ENCODE peak calls at places on chromosome 5, in nine cellular contexts. One of them, this sample, is unnamed.

GRCh38 chr5:134541736-134542376 is 16.4 kb downstream of the JADE2 start:
- DNase-seq in activated CD8-positive, alpha-beta T cell treated with anti-CD3 and anti-CD28 coated beads for 36 hours: peak
- DNase-seq in PC-9: no peak
- DNase-seq in Calu3: peak
- DNase-seq in GM12865: peak
- DNase-seq in fibroblast of lung: peak
- DNase-seq in breast epithelium: no peak
- DNase-seq in RWPE1: no peak
- DNase-seq in endothelial cell: peak
- DNase-seq in this sample: no peak

GRCh38 chr5:59893436-59894227 is at the start of gene PDE4D:
- DNase-seq in breast epithelium: peak
- DNase-seq in RWPE1: peak
- DNase-seq in fibroblast of lung: peak
- DNase-seq in Calu3: peak
- DNase-seq in GM12865: peak
- DNase-seq in activated CD8-positive, alpha-beta T cell treated with anti-CD3 and anti-CD28 coated beads for 36 hours: peak
- DNase-seq in PC-9: no peak
- DNase-seq in endothelial cell: peak
- DNase-seq in this sample: peak

GRCh38 chr5:98299435-98299834 is 474.0 kb upstream of the RGMB start:
- DNase-seq in fibroblast of lung: no peak
- DNase-seq in GM12865: no peak
- DNase-seq in RWPE1: no peak
- DNase-seq in PC-9: no peak
- DNase-seq in breast epithelium: no peak
- DNase-seq in endothelial cell: no peak
- DNase-seq in Calu3: no peak
- DNase-seq in activated CD8-positive, alpha-beta T cell treated with anti-CD3 and anti-CD28 coated beads for 36 hours: no peak
- DNase-seq in this sample: no peak

GRCh38 chr5:174935854-174936474 is 211.6 kb downstream of the MSX2 start:
- DNase-seq in breast epithelium: peak
- DNase-seq in activated CD8-positive, alpha-beta T cell treated with anti-CD3 and anti-CD28 coated beads for 36 hours: peak
- DNase-seq in fibroblast of lung: peak
- DNase-seq in endothelial cell: peak
- DNase-seq in GM12865: peak
- DNase-seq in Calu3: peak
- DNase-seq in RWPE1: peak
- DNase-seq in PC-9: no peak
- DNase-seq in this sample: peak

GRCh38 chr5:83553000-83553486 is 81.5 kb downstream of the VCAN start:
- DNase-seq in Calu3: no peak
- DNase-seq in RWPE1: no peak
- DNase-seq in fibroblast of lung: peak
- DNase-seq in GM12865: no peak
- DNase-seq in breast epithelium: no peak
- DNase-seq in endothelial cell: no peak
- DNase-seq in PC-9: no peak
- DNase-seq in activated CD8-positive, alpha-beta T cell treated with anti-CD3 and anti-CD28 coated beads for 36 hours: no peak
- DNase-seq in this sample: no peak

GRCh38 chr5:95850391-95850894 is 27.9 kb upstream of the GLRX start:
- DNase-seq in activated CD8-positive, alpha-beta T cell treated with anti-CD3 and anti-CD28 coated beads for 36 hours: no peak
- DNase-seq in RWPE1: no peak
- DNase-seq in fibroblast of lung: peak
- DNase-seq in endothelial cell: no peak
- DNase-seq in PC-9: no peak
- DNase-seq in breast epithelium: no peak
- DNase-seq in Calu3: no peak
- DNase-seq in GM12865: no peak
- DNase-seq in this sample: no peak

GRCh38 chr5:55316289-55316688 is 8.5 kb downstream of the MTREX start:
- DNase-seq in endothelial cell: no peak
- DNase-seq in RWPE1: no peak
- DNase-seq in breast epithelium: no peak
- DNase-seq in activated CD8-positive, alpha-beta T cell treated with anti-CD3 and anti-CD28 coated beads for 36 hours: no peak
- DNase-seq in Calu3: no peak
- DNase-seq in GM12865: no peak
- DNase-seq in PC-9: no peak
- DNase-seq in fibroblast of lung: no peak
- DNase-seq in this sample: no peak

GRCh38 chr5:139312075-139312474 is 18.5 kb downstream of the MATR3 start:
- DNase-seq in breast epithelium: no peak
- DNase-seq in fibroblast of lung: no peak
- DNase-seq in RWPE1: no peak
- DNase-seq in PC-9: no peak
- DNase-seq in endothelial cell: no peak
- DNase-seq in GM12865: no peak
- DNase-seq in Calu3: no peak
- DNase-seq in activated CD8-positive, alpha-beta T cell treated with anti-CD3 and anti-CD28 coated beads for 36 hours: no peak
- DNase-seq in this sample: no peak

GRCh38 chr5:104189031-104189430 is 626.4 kb upstream of the NUDT12 start:
- DNase-seq in PC-9: no peak
- DNase-seq in GM12865: no peak
- DNase-seq in breast epithelium: no peak
- DNase-seq in Calu3: no peak
- DNase-seq in activated CD8-positive, alpha-beta T cell treated with anti-CD3 and anti-CD28 coated beads for 36 hours: no peak
- DNase-seq in endothelial cell: no peak
- DNase-seq in RWPE1: no peak
- DNase-seq in fibroblast of lung: peak
- DNase-seq in this sample: no peak

GRCh38 chr5:177476531-177477233 is 3.2 kb upstream of the DBN1 start:
- DNase-seq in activated CD8-positive, alpha-beta T cell treated with anti-CD3 and anti-CD28 coated beads for 36 hours: peak
- DNase-seq in fibroblast of lung: peak
- DNase-seq in RWPE1: no peak
- DNase-seq in PC-9: peak
- DNase-seq in Calu3: no peak
- DNase-seq in breast epithelium: no peak
- DNase-seq in endothelial cell: no peak
- DNase-seq in GM12865: no peak
- DNase-seq in this sample: no peak

GRCh38 chr5:87004101-87004500 is 263.6 kb upstream of the RASA1 start:
- DNase-seq in PC-9: no peak
- DNase-seq in breast epithelium: no peak
- DNase-seq in activated CD8-positive, alpha-beta T cell treated with anti-CD3 and anti-CD28 coated beads for 36 hours: no peak
- DNase-seq in Calu3: no peak
- DNase-seq in RWPE1: no peak
- DNase-seq in endothelial cell: no peak
- DNase-seq in GM12865: no peak
- DNase-seq in fibroblast of lung: no peak
- DNase-seq in this sample: no peak

GRCh38 chr5:152119091-152119490 is 194.4 kb upstream of the GLRA1 start:
- DNase-seq in fibroblast of lung: no peak
- DNase-seq in GM12865: no peak
- DNase-seq in PC-9: no peak
- DNase-seq in endothelial cell: no peak
- DNase-seq in activated CD8-positive, alpha-beta T cell treated with anti-CD3 and anti-CD28 coated beads for 36 hours: no peak
- DNase-seq in RWPE1: no peak
- DNase-seq in breast epithelium: no peak
- DNase-seq in Calu3: no peak
- DNase-seq in this sample: no peak

GRCh38 chr5:65721775-65722574 is at the start of the genes NLN and SGTB:
- DNase-seq in RWPE1: peak
- DNase-seq in endothelial cell: peak
- DNase-seq in PC-9: peak
- DNase-seq in activated CD8-positive, alpha-beta T cell treated with anti-CD3 and anti-CD28 coated beads for 36 hours: peak
- DNase-seq in fibroblast of lung: peak
- DNase-seq in GM12865: peak
- DNase-seq in breast epithelium: peak
- DNase-seq in Calu3: peak
- DNase-seq in this sample: peak
- TF ChIP-seq CTCF in RWPE1: no peak
- TF ChIP-seq CTCF in endothelial cell: no peak
- TF ChIP-seq CTCF in PC-9: no peak
- TF ChIP-seq CTCF in activated CD8-positive, alpha-beta T cell treated with anti-CD3 and anti-CD28 coated beads for 36 hours: no peak
- TF ChIP-seq CTCF in fibroblast of lung: no peak
- TF ChIP-seq CTCF in GM12865: no peak
- TF ChIP-seq CTCF in breast epithelium: no peak
- TF ChIP-seq CTCF in Calu3: no peak
- TF ChIP-seq CTCF in this sample: no peak

GRCh38 chr5:63483338-63483737 is 478.9 kb downstream of the HTR1A start:
- DNase-seq in fibroblast of lung: no peak
- DNase-seq in GM12865: no peak
- DNase-seq in activated CD8-positive, alpha-beta T cell treated with anti-CD3 and anti-CD28 coated beads for 36 hours: no peak
- DNase-seq in RWPE1: no peak
- DNase-seq in endothelial cell: no peak
- DNase-seq in PC-9: no peak
- DNase-seq in Calu3: no peak
- DNase-seq in breast epithelium: no peak
- DNase-seq in this sample: no peak
- TF ChIP-seq CTCF in fibroblast of lung: no peak
- TF ChIP-seq CTCF in GM12865: no peak
- TF ChIP-seq CTCF in activated CD8-positive, alpha-beta T cell treated with anti-CD3 and anti-CD28 coated beads for 36 hours: no peak
- TF ChIP-seq CTCF in RWPE1: no peak
- TF ChIP-seq CTCF in endothelial cell: no peak
- TF ChIP-seq CTCF in PC-9: no peak
- TF ChIP-seq CTCF in Calu3: no peak
- TF ChIP-seq CTCF in breast epithelium: no peak
- TF ChIP-seq CTCF in this sample: no peak

DNA sequence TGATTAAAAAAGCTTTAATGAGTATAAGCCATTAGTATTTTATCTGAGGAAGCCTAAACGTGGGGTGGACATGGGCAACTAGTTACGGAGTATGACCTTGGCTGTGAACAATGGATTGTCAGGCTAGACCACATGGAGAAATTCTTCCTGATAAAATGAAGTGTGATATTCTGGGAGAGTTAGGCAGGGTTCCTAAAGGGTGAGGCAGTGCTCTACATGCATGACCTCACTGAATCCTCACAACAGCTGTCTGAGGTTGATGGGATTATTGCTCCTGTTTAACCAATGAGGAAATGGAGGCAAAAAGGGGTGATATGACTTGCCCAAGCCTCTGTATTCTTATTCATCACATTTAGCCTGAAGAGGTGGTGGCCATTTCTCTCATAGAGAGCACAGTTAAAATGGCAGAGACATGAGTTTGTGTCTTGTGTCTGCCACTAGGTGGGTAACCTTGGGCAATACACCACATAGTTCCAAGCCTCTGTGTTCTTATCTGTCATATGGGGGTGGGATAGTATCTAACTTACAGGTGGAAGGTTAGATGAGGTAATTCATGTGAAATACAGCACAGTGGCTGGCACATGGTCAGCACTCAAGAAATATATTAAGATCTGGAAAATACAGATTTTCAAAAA is 96.1 kb upstream of the NR3C1 start:
- DNase-seq in Calu3: no peak
- DNase-seq in breast epithelium: no peak
- DNase-seq in PC-9: no peak
- DNase-seq in fibroblast of lung: no peak
- DNase-seq in GM12865: peak
- DNase-seq in RWPE1: no peak
- DNase-seq in activated CD8-positive, alpha-beta T cell treated with anti-CD3 and anti-CD28 coated beads for 36 hours: no peak
- DNase-seq in endothelial cell: no peak
- DNase-seq in this sample: no peak
- TF ChIP-seq CTCF in Calu3: no peak
- TF ChIP-seq CTCF in breast epithelium: no peak
- TF ChIP-seq CTCF in PC-9: no peak
- TF ChIP-seq CTCF in fibroblast of lung: peak
- TF ChIP-seq CTCF in GM12865: no peak
- TF ChIP-seq CTCF in RWPE1: no peak
- TF ChIP-seq CTCF in activated CD8-positive, alpha-beta T cell treated with anti-CD3 and anti-CD28 coated beads for 36 hours: no peak
- TF ChIP-seq CTCF in endothelial cell: no peak
- TF ChIP-seq CTCF in this sample: no peak

GRCh38 chr5:178590141-178590923 is at the start of gene COL23A1:
- DNase-seq in breast epithelium: peak
- DNase-seq in Calu3: no peak
- DNase-seq in activated CD8-positive, alpha-beta T cell treated with anti-CD3 and anti-CD28 coated beads for 36 hours: peak
- DNase-seq in fibroblast of lung: peak
- DNase-seq in RWPE1: peak
- DNase-seq in endothelial cell: peak
- DNase-seq in GM12865: peak
- DNase-seq in PC-9: no peak
- DNase-seq in this sample: peak
- TF ChIP-seq CTCF in breast epithelium: peak
- TF ChIP-seq CTCF in Calu3: no peak
- TF ChIP-seq CTCF in activated CD8-positive, alpha-beta T cell treated with anti-CD3 and anti-CD28 coated beads for 36 hours: peak
- TF ChIP-seq CTCF in fibroblast of lung: peak
- TF ChIP-seq CTCF in RWPE1: peak
- TF ChIP-seq CTCF in endothelial cell: peak
- TF ChIP-seq CTCF in GM12865: peak
- TF ChIP-seq CTCF in PC-9: no peak
- TF ChIP-seq CTCF in this sample: peak

GRCh38 chr5:37554938-37555337 is 175.8 kb downstream of the WDR70 start:
- DNase-seq in endothelial cell: peak
- DNase-seq in PC-9: no peak
- DNase-seq in fibroblast of lung: no peak
- DNase-seq in Calu3: no peak
- DNase-seq in breast epithelium: no peak
- DNase-seq in GM12865: peak
- DNase-seq in RWPE1: peak
- DNase-seq in activated CD8-positive, alpha-beta T cell treated with anti-CD3 and anti-CD28 coated beads for 36 hours: peak
- DNase-seq in this sample: no peak
- TF ChIP-seq CTCF in endothelial cell: peak
- TF ChIP-seq CTCF in PC-9: peak
- TF ChIP-seq CTCF in fibroblast of lung: peak
- TF ChIP-seq CTCF in Calu3: peak
- TF ChIP-seq CTCF in breast epithelium: no peak
- TF ChIP-seq CTCF in GM12865: peak
- TF ChIP-seq CTCF in RWPE1: peak
- TF ChIP-seq CTCF in activated CD8-positive, alpha-beta T cell treated with anti-CD3 and anti-CD28 coated beads for 36 hours: peak
- TF ChIP-seq CTCF in this sample: peak

DNA sequence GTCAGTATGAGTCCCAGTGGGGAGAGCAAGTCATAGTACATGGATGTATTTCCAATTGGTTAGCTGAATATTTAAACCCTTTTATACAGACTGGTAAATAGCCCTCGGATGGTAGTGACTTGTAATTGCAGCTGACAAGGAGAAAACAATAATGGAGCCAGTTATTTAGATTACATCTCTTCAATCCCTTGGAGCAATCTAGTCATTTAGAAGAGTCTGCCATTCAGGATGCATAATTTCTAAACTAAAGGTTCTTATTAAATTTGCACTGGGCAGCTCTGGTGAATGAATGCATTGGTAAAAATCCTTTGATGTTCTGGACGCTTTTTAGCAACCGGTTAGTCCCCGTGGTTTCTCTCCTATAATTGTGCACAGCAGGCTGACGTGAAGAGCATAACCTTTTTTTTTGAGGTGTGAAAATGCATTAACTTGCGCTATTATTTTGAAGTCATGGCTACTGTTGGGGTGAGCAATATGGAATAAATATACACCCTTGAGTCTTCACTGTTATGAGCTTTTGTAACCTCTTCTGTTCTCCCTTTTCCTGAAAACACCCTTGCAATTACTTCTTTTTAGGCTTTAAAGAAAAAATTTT is 158.6 kb upstream of the CD180 start:
- DNase-seq in PC-9: no peak
- DNase-seq in RWPE1: no peak
- DNase-seq in GM12865: no peak
- DNase-seq in breast epithelium: no peak
- DNase-seq in fibroblast of lung: no peak
- DNase-seq in activated CD8-positive, alpha-beta T cell treated with anti-CD3 and anti-CD28 coated beads for 36 hours: no peak
- DNase-seq in endothelial cell: no peak
- DNase-seq in Calu3: no peak
- DNase-seq in this sample: no peak
- TF ChIP-seq CTCF in PC-9: no peak
- TF ChIP-seq CTCF in RWPE1: no peak
- TF ChIP-seq CTCF in GM12865: no peak
- TF ChIP-seq CTCF in breast epithelium: no peak
- TF ChIP-seq CTCF in fibroblast of lung: no peak
- TF ChIP-seq CTCF in activated CD8-positive, alpha-beta T cell treated with anti-CD3 and anti-CD28 coated beads for 36 hours: no peak
- TF ChIP-seq CTCF in endothelial cell: no peak
- TF ChIP-seq CTCF in Calu3: no peak
- TF ChIP-seq CTCF in this sample: no peak